ENCODE peak calls at places on chromosome 22, in six cellular contexts. W is prostate gland; F is naive thymus-derived CD4-positive, alpha-beta T cell; M is tibial nerve; Z is H1; O is transverse colon. V is an unnamed sample. For H3K27me3, the result is how much of the 10 kb centered on the place peaks cover.

GRCh38 chr22:30251661-30252226 is 5.2 kb upstream of the LIF start:
- DNase-seq in F (no peak), O (no peak), W (no peak), Z (no peak), M (no peak), V (no peak)

GRCh38 chr22:20218981-20219380 is 49.1 kb downstream of the RTN4R start:
- DNase-seq in O (no peak), Z (no peak), W (no peak), F (no peak), M (no peak), V (no peak)

GRCh38 chr22:35154937-35155387 is 89.0 kb downstream of the ISX start:
- DNase-seq in Z (peak), O (peak), F (no peak), M (no peak), W (peak), V (no peak)

GRCh38 chr22:27372969-27373670 is 428.4 kb downstream of the MN1 start:
- DNase-seq in W (peak), F (no peak), O (peak), M (no peak), Z (peak), V (peak)

GRCh38 chr22:11066458-11067285 is 4461.3 kb upstream of the OR11H1 start:
- DNase-seq in F (no peak), W (no peak), Z (no peak), M (no peak), O (no peak), V (peak)

GRCh38 chr22:19549428-19549827 is 25.2 kb upstream of the CLDN5 start:
- DNase-seq in O (no peak), M (no peak), F (no peak), Z (no peak), W (no peak), V (no peak)

GRCh38 chr22:21015051-21016006 is at the start of gene P2RX6:
- DNase-seq in W (no peak), O (no peak), F (peak), Z (no peak), M (no peak), V (no peak)

GRCh38 chr22:21951062-21951461 is 1.6 kb downstream of the PPM1F start:
- DNase-seq in W (no peak), M (no peak), F (no peak), Z (no peak), O (no peak), V (no peak)

GRCh38 chr22:19498154-19498865 is 18.6 kb downstream of the CDC45 start:
- DNase-seq in W (no peak), M (no peak), F (no peak), Z (no peak), O (no peak), V (no peak)

GRCh38 chr22:28279888-28280287 is 360.8 kb upstream of the PITPNB start:
- DNase-seq in O (no peak), W (no peak), M (no peak), F (no peak), Z (no peak), V (no peak)

DNA sequence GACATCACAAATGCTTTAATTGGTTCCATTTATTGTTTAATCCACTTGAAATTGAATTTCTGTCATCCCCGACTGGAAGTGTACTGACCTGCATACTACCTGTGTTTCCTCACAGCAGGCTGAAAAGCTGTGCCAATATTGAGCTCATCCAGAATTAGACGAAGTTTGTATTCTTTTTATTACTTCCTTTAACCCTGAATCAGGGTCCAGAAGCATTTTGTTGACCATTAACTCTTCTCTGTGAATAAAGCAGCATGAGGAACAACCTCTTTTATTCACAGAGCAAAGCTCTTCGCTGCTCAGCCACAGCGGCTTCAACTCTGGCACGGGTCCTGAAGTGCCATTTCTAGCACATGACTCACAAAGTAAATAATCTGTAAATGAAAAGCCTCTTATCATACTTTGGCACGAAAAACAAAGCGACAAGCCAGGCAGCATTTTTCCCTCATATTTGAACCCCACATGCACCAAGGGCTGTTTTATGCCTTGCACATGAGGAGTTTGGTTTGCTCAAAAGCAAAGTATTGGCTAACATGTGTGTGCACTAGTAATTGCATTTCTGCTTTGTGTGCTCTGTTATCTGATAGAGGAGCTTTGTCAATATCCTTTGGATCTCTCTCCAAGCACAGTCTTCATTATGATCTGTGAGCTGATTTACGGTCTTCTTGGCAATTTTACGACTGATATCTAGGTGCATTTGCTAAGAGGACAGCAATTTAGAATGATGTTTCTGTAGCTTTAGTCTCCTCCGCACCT is 33.0 kb upstream of the APOBEC3A start:
- DNase-seq in Z (no peak), W (peak), F (no peak), M (peak), O (peak), V (no peak)
- H3K4me3 ChIP-seq in Z (no peak), W (no peak), F (no peak), M (peak), O (no peak), V (peak)

GRCh38 chr22:23591846-23592245 is 11.8 kb upstream of the IGLL1 start:
- DNase-seq in Z (no peak), W (no peak), F (no peak), M (no peak), O (no peak), V (no peak)

GRCh38 chr22:23591203-23591791 is 11.2 kb upstream of the IGLL1 start:
- DNase-seq in W (peak), M (peak), F (peak), Z (peak), O (peak), V (no peak)
- H3K27ac ChIP-seq in W (no peak), M (no peak), F (no peak), Z (no peak), O (no peak), V (no peak)

DNA sequence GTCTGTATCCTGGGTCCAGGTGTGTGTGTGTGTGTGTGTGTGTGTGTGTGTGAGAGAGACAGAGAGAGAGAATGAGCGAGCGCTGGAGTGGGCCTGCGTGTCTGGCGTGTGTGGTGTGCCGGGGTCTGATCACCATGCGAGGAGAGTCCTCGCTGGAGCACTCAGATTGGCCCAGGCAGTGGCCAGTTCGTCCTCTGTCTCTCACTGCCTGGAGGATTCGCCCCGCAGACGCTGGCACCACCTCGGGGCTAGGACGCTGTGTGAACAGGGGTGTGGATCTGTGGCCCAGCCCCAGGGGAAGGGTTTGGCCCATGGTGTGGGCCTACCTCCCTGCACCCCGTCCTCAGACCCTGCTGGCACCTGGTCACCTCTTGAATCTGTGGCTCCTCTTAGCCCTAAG is 11.6 kb upstream of the CACNA1I start:
- DNase-seq in F (no peak), W (no peak), M (no peak), O (no peak), Z (no peak), V (no peak)
- H3K27me3 ChIP-seq in F (under half), W (under half), M (under half), O (half or more), Z (under half), V (under half)

DNA sequence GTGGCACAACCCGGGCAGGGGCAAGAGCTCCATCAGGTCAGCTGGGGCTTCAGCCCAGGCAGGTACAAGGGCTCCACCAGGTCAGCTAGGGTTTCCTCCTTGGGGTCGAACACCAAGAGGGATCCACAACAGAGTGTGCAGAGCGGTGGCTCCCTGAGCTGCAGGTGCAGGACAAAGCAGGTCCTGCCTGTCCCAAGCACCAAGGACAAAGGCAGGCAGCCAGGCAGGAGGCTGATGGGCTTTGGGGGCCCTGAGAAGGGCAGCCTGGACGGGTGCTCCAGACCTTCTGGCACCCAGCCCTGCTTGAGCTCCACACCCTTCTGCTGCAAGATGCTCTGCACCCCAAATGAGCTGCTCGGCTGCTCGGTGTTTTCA is 1510.8 kb downstream of the BRD1 start:
- DNase-seq in Z (peak), W (no peak), F (no peak), M (no peak), O (no peak), V (no peak)
- H3K4me3 ChIP-seq in Z (no peak), W (no peak), F (no peak), M (no peak), O (no peak), V (no peak)

GRCh38 chr22:32701021-32701420 is 100.5 kb upstream of the TIMP3 start:
- DNase-seq in M (no peak), O (no peak), W (no peak), F (no peak), Z (no peak), V (no peak)
- H3K27ac ChIP-seq in M (peak), O (peak), W (no peak), F (no peak), Z (no peak), V (peak)

GRCh38 chr22:46072030-46072881 is 78.1 kb upstream of the PPARA start:
- DNase-seq in O (peak), F (peak), W (no peak), Z (peak), M (peak), V (no peak)

GRCh38 chr22:46069518-46070214 is 80.7 kb upstream of the PPARA start:
- DNase-seq in M (peak), Z (no peak), W (peak), O (peak), F (peak), V (no peak)

GRCh38 chr22:46071451-46072029 is 78.8 kb upstream of the PPARA start:
- DNase-seq in O (peak), W (peak), Z (peak), F (peak), M (peak), V (no peak)

GRCh38 chr22:46070215-46070721 is 80.1 kb upstream of the PPARA start:
- DNase-seq in O (peak), W (no peak), F (no peak), M (peak), Z (peak), V (no peak)

GRCh38 chr22:46070722-46071450 is 79.4 kb upstream of the PPARA start:
- DNase-seq in O (peak), W (no peak), Z (peak), M (peak), F (peak), V (no peak)
- H3K27me3 ChIP-seq in O (under half), W (under half), Z (under half), M (under half), F (under half), V (under half)

DNA sequence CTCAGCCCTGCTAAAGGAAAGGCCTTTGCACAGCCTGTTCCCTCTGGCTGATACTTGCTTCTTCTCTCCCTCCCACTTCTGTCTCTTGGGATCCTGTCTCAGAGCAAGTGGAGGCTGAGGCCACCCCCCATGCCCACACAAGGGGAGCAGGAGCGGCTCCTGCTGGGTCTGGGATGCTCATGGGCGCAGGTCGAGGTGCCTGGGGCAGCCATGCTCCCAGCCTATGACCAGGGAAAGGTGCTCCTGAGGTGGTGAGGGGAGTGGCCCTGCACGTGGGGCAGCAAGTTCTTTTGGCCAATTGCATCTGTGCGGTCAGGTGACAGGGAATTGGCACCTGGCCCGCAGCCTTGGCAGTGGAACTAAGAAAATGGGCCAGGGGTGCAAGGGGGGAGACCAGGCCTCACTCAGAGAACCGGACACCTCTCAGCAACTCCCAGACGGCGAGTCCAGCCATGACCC is 1.5 kb downstream of the MAPK11 start:
- DNase-seq in M (no peak), F (no peak), Z (no peak), W (peak), O (peak), V (no peak)
- H3K4me3 ChIP-seq in M (no peak), F (no peak), Z (no peak), W (no peak), O (no peak), V (no peak)

GRCh38 chr22:43529954-43530863 is 118.4 kb downstream of the MPPED1 start:
- DNase-seq in M (no peak), Z (no peak), O (no peak), W (no peak), F (no peak), V (no peak)
- H3K27ac ChIP-seq in M (no peak), Z (no peak), O (no peak), W (no peak), F (no peak), V (no peak)

DNA sequence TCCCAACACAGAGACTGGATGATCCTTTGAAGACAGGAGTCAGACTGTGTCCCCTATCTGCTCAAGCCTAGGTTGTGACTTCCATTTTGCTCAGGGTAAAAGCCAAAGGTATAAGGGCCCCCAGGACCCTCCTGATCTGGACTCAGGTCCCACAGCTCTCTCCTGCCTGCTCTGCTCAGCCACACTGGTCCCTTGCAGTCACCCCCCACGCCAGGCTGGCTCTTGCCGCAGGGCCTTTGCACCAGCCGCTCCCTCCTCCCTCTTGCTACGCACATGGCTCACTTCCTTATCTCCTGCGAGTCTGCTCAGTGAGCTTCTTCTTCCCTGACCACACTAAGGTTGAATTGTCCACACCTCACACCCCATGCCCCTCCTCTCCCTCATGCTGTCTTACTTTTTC is 28.4 kb upstream of the CACNG2 start:
- DNase-seq in F (no peak), Z (no peak), W (no peak), O (no peak), M (no peak), V (peak)
- H3K27me3 ChIP-seq in F (under half), Z (under half), W (under half), O (under half), M (under half), V (under half)

V was measured in vagina.